ENCODE peak calls at places on chromosomes 4 and X, in four cellular contexts. I is endothelial cell of umbilical vein, M is cardiac muscle cell, Q is fibroblast of lung. H is an unnamed sample.

GRCh38 chr4:153488006-153488718 is 22.0 kb downstream of the TMEM131L start:
- DNase-seq in I (peak), M (peak), Q (peak), H (no peak)

GRCh38 chr4:82787342-82787741 is 11.3 kb downstream of the SCD5 start:
- DNase-seq in I (no peak), M (peak), Q (peak), H (no peak)

GRCh38 chr4:80577991-80578390 is 242.5 kb downstream of the CFAP299 start:
- DNase-seq in I (no peak), M (no peak), Q (no peak), H (no peak)

GRCh38 chr4:85994576-85994975 is 365.3 kb downstream of the MAPK10 start:
- DNase-seq in I (no peak), M (peak), Q (no peak), H (no peak)

GRCh38 chr4:153722036-153722435 is 37.8 kb downstream of the RNF175 start:
- DNase-seq in I (no peak), M (no peak), Q (no peak), H (no peak)

GRCh38 chr4:168848112-168848511 is 161.9 kb downstream of the CBR4 start:
- DNase-seq in I (peak), M (peak), Q (peak), H (no peak)

GRCh38 chr4:7900351-7900750 is 39.3 kb downstream of the AFAP1 start:
- DNase-seq in I (no peak), M (peak), Q (no peak), H (no peak)

GRCh38 chrX:49308604-49309269 is 5.3 kb downstream of the GAGE10 start:
- DNase-seq in I (peak), M (peak), Q (no peak), H (no peak)

GRCh38 chr4:125728568-125728967 is 413.8 kb downstream of the FAT4 start:
- DNase-seq in I (peak), M (peak), Q (peak), H (peak)

GRCh38 chr4:40651280-40651679 is 21.6 kb upstream of the RBM47 start:
- DNase-seq in I (no peak), M (no peak), Q (no peak), H (no peak)

GRCh38 chr4:16591867-16592266 is 306.6 kb downstream of the LDB2 start:
- DNase-seq in I (no peak), M (peak), Q (no peak), H (no peak)

GRCh38 chr4:55574252-55574651 is 17.8 kb downstream of the PDCL2 start:
- DNase-seq in I (no peak), M (no peak), Q (no peak), H (no peak)

GRCh38 chr4:126489826-126490463 is 1142.8 kb upstream of the INTU start:
- DNase-seq in I (no peak), M (no peak), Q (no peak), H (no peak)

GRCh38 chr4:35300996-35301774 is 943.1 kb downstream of the ARAP2 start:
- DNase-seq in I (no peak), M (no peak), Q (no peak), H (no peak)
- H3K4me3 ChIP-seq in I (no peak), M (no peak), Q (no peak), H (no peak)

GRCh38 chr4:37381040-37381668 is 136.6 kb downstream of the NWD2 start:
- DNase-seq in I (no peak), M (no peak), Q (no peak), H (no peak)
- TF ChIP-seq CTCF in I (no peak), M (no peak), Q (no peak), H (no peak)

DNA sequence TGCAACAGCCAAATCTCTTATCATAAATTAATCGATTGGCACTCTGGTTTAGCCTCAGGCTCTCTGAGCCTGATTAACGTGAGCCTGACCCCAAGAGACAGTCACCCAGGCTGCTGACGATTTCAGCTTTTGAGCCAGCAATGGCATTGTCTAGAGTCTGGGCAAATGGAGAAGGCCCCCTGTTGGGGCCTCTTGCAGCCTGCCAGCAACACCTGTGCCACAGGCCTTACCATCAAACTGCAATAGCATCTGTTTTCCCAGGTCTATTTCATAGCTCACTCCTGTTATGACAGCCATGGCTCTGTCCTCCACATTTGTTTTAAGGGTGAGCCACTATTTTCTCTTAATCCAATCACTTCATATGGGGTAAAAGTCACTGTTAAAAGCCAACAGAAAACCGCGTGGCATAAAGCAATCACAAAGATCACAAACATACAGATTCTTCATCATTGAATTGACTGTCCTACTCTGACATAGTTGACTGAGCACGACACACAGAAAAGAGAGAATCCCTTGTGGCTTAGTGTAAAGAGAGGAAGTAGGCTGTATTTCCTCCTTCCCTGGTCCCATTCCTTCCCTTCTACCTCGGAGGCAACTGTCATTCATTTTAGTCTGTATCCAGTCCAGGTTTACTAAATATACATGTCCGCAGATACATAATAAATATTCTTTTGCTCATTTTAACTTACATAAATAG is 47.8 kb downstream of the SLC9A7 start:
- DNase-seq in I (no peak), M (no peak), Q (no peak), H (no peak)
- H3K4me3 ChIP-seq in I (no peak), M (no peak), Q (no peak), H (no peak)

DNA sequence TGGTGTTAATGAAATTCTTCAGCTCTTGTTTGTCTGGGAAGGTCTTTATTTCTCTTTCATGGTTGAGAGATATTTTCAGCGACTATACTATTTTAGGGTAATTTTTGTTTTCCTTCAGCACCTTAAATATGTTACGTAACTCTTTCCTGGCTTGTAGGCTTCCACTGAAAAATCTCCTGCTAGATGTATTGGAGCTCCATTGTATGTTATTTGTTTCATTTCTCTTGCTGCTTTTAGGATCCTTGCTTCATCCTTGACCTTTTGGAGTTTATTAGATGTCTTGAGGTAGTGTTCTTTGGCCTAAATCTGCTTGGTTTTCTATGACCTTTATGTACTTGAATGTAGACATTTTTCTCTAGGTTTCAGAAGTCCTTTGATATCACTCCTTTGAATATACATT is 93.6 kb downstream of the MMRN1 start:
- DNase-seq in I (no peak), M (no peak), Q (no peak), H (no peak)
- TF ChIP-seq CTCF in I (no peak), M (no peak), Q (no peak), H (no peak)